ENCODE peak calls at places on chromosome 2, in ten cellular contexts. One of them, this sample, is unnamed.

GRCh38 chr2:237696471-237696870 is 69.1 kb downstream of the LRRFIP1 start:
- DNase-seq in A673: no peak
- DNase-seq in astrocyte of the spinal cord: no peak
- DNase-seq in ovary: peak; percentile 15
- DNase-seq in foreskin fibroblast: no peak
- DNase-seq in fibroblast of villous mesenchyme: no peak
- DNase-seq in transverse colon: no peak
- DNase-seq in endodermal cell: no peak
- DNase-seq in HCT116: no peak
- DNase-seq in heart right ventricle: no peak
- DNase-seq in this sample: no peak

GRCh38 chr2:208064220-208064951 is 39.1 kb upstream of the PLEKHM3 start:
- DNase-seq in A673: no peak
- DNase-seq in astrocyte of the spinal cord: peak; percentile 92
- DNase-seq in ovary: no peak
- DNase-seq in foreskin fibroblast: peak; percentile 79
- DNase-seq in fibroblast of villous mesenchyme: peak; percentile 80
- DNase-seq in transverse colon: no peak
- DNase-seq in endodermal cell: no peak
- DNase-seq in HCT116: no peak
- DNase-seq in heart right ventricle: no peak
- DNase-seq in this sample: no peak

GRCh38 chr2:68931799-68932198 is 20.9 kb downstream of the GKN2 start:
- DNase-seq in A673: peak; percentile 35
- DNase-seq in astrocyte of the spinal cord: no peak
- DNase-seq in ovary: no peak
- DNase-seq in foreskin fibroblast: no peak
- DNase-seq in fibroblast of villous mesenchyme: peak; percentile 73
- DNase-seq in transverse colon: no peak
- DNase-seq in endodermal cell: no peak
- DNase-seq in HCT116: no peak
- DNase-seq in heart right ventricle: no peak
- DNase-seq in this sample: no peak

GRCh38 chr2:54952978-54953456 is 97.2 kb downstream of the RTN4 start:
- DNase-seq in A673: peak; percentile 63
- DNase-seq in astrocyte of the spinal cord: peak; percentile 35
- DNase-seq in ovary: no peak
- DNase-seq in foreskin fibroblast: peak; percentile 35
- DNase-seq in fibroblast of villous mesenchyme: peak; percentile 49
- DNase-seq in transverse colon: no peak
- DNase-seq in endodermal cell: no peak
- DNase-seq in HCT116: no peak
- DNase-seq in heart right ventricle: no peak
- DNase-seq in this sample: no peak

GRCh38 chr2:201699384-201699783 is 940 bp upstream of the MPP4 start:
- DNase-seq in A673: no peak
- DNase-seq in astrocyte of the spinal cord: no peak
- DNase-seq in ovary: no peak
- DNase-seq in foreskin fibroblast: no peak
- DNase-seq in fibroblast of villous mesenchyme: no peak
- DNase-seq in transverse colon: no peak
- DNase-seq in endodermal cell: no peak
- DNase-seq in HCT116: no peak
- DNase-seq in heart right ventricle: no peak
- DNase-seq in this sample: no peak

GRCh38 chr2:16821696-16822095 is 156.1 kb upstream of the CYRIA start:
- DNase-seq in A673: no peak
- DNase-seq in astrocyte of the spinal cord: no peak
- DNase-seq in ovary: no peak
- DNase-seq in foreskin fibroblast: no peak
- DNase-seq in fibroblast of villous mesenchyme: no peak
- DNase-seq in transverse colon: no peak
- DNase-seq in endodermal cell: no peak
- DNase-seq in HCT116: no peak
- DNase-seq in heart right ventricle: no peak
- DNase-seq in this sample: no peak

GRCh38 chr2:36820942-36821605 is 124.6 kb downstream of the VIT start:
- DNase-seq in A673: no peak
- DNase-seq in astrocyte of the spinal cord: no peak
- DNase-seq in ovary: no peak
- DNase-seq in foreskin fibroblast: no peak
- DNase-seq in fibroblast of villous mesenchyme: no peak
- DNase-seq in transverse colon: peak; percentile 56
- DNase-seq in endodermal cell: no peak
- DNase-seq in HCT116: no peak
- DNase-seq in heart right ventricle: no peak
- DNase-seq in this sample: no peak

GRCh38 chr2:51960846-51961335 is 929.0 kb upstream of the NRXN1 start:
- DNase-seq in A673: no peak
- DNase-seq in astrocyte of the spinal cord: no peak
- DNase-seq in ovary: no peak
- DNase-seq in foreskin fibroblast: no peak
- DNase-seq in fibroblast of villous mesenchyme: no peak
- DNase-seq in transverse colon: no peak
- DNase-seq in endodermal cell: no peak
- DNase-seq in HCT116: no peak
- DNase-seq in heart right ventricle: no peak
- DNase-seq in this sample: no peak

GRCh38 chr2:139142252-139142651 is 362.1 kb upstream of the NXPH2 start:
- DNase-seq in A673: peak; percentile 62
- DNase-seq in astrocyte of the spinal cord: peak; percentile 38
- DNase-seq in ovary: no peak
- DNase-seq in foreskin fibroblast: peak; percentile 9
- DNase-seq in fibroblast of villous mesenchyme: peak; percentile 9
- DNase-seq in transverse colon: no peak
- DNase-seq in endodermal cell: peak; percentile 47
- DNase-seq in HCT116: peak; percentile 3
- DNase-seq in heart right ventricle: no peak
- DNase-seq in this sample: no peak

GRCh38 chr2:98487806-98488189 is 43.1 kb downstream of the INPP4A start:
- DNase-seq in A673: peak; percentile 52
- DNase-seq in astrocyte of the spinal cord: peak; percentile 12
- DNase-seq in ovary: no peak
- DNase-seq in foreskin fibroblast: no peak
- DNase-seq in fibroblast of villous mesenchyme: no peak
- DNase-seq in transverse colon: peak; percentile 56
- DNase-seq in endodermal cell: no peak
- DNase-seq in HCT116: peak; percentile 39
- DNase-seq in heart right ventricle: no peak
- DNase-seq in this sample: no peak

GRCh38 chr2:127101756-127102463 is 5.0 kb downstream of the BIN1 start:
- DNase-seq in A673: no peak
- DNase-seq in astrocyte of the spinal cord: no peak
- DNase-seq in ovary: no peak
- DNase-seq in foreskin fibroblast: no peak
- DNase-seq in fibroblast of villous mesenchyme: no peak
- DNase-seq in transverse colon: no peak
- DNase-seq in endodermal cell: no peak
- DNase-seq in HCT116: no peak
- DNase-seq in heart right ventricle: no peak
- DNase-seq in this sample: no peak

GRCh38 chr2:120719471-120719870 is 16.2 kb upstream of the GLI2 start:
- DNase-seq in A673: no peak
- DNase-seq in astrocyte of the spinal cord: no peak
- DNase-seq in ovary: peak; percentile 8
- DNase-seq in foreskin fibroblast: no peak
- DNase-seq in fibroblast of villous mesenchyme: no peak
- DNase-seq in transverse colon: no peak
- DNase-seq in endodermal cell: peak; percentile 28
- DNase-seq in HCT116: no peak
- DNase-seq in heart right ventricle: no peak
- DNase-seq in this sample: no peak

GRCh38 chr2:55807900-55808299 is 114.3 kb upstream of the PNPT1 start:
- DNase-seq in A673: no peak
- DNase-seq in astrocyte of the spinal cord: no peak
- DNase-seq in ovary: no peak
- DNase-seq in foreskin fibroblast: no peak
- DNase-seq in fibroblast of villous mesenchyme: no peak
- DNase-seq in transverse colon: no peak
- DNase-seq in endodermal cell: no peak
- DNase-seq in HCT116: no peak
- DNase-seq in heart right ventricle: no peak
- DNase-seq in this sample: no peak

GRCh38 chr2:54603357-54603756 is 120.1 kb upstream of the EML6 start:
- DNase-seq in A673: no peak
- DNase-seq in astrocyte of the spinal cord: no peak
- DNase-seq in ovary: no peak
- DNase-seq in foreskin fibroblast: no peak
- DNase-seq in fibroblast of villous mesenchyme: no peak
- DNase-seq in transverse colon: no peak
- DNase-seq in endodermal cell: no peak
- DNase-seq in HCT116: no peak
- DNase-seq in heart right ventricle: no peak
- DNase-seq in this sample: no peak

GRCh38 chr2:182949052-182949451 is 82.6 kb upstream of the FRZB start:
- DNase-seq in A673: no peak
- DNase-seq in astrocyte of the spinal cord: no peak
- DNase-seq in ovary: no peak
- DNase-seq in foreskin fibroblast: no peak
- DNase-seq in fibroblast of villous mesenchyme: no peak
- DNase-seq in transverse colon: no peak
- DNase-seq in endodermal cell: no peak
- DNase-seq in HCT116: no peak
- DNase-seq in heart right ventricle: no peak
- DNase-seq in this sample: no peak
- H3K4me3 ChIP-seq in A673: no peak overlapping the region
- H3K4me3 ChIP-seq in astrocyte of the spinal cord: no peak overlapping the region
- H3K4me3 ChIP-seq in ovary: no peak overlapping the region
- H3K4me3 ChIP-seq in foreskin fibroblast: no peak overlapping the region
- H3K4me3 ChIP-seq in fibroblast of villous mesenchyme: no peak overlapping the region
- H3K4me3 ChIP-seq in transverse colon: no peak overlapping the region
- H3K4me3 ChIP-seq in endodermal cell: no peak overlapping the region
- H3K4me3 ChIP-seq in HCT116: no peak overlapping the region
- H3K4me3 ChIP-seq in heart right ventricle: no peak overlapping the region
- H3K4me3 ChIP-seq in this sample: no peak overlapping the region

GRCh38 chr2:190359896-190360376 is 16.5 kb downstream of the INPP1 start:
- DNase-seq in A673: no peak
- DNase-seq in astrocyte of the spinal cord: peak; percentile 79
- DNase-seq in ovary: peak; percentile 40
- DNase-seq in foreskin fibroblast: no peak
- DNase-seq in fibroblast of villous mesenchyme: peak; percentile 79
- DNase-seq in transverse colon: peak; percentile 55
- DNase-seq in endodermal cell: peak; percentile 53
- DNase-seq in HCT116: no peak
- DNase-seq in heart right ventricle: peak; percentile 46
- DNase-seq in this sample: no peak
- H3K4me3 ChIP-seq in A673: no peak overlapping the region
- H3K4me3 ChIP-seq in astrocyte of the spinal cord: peak overlapping the region; percentile 23
- H3K4me3 ChIP-seq in ovary: peak overlapping the region; percentile 18
- H3K4me3 ChIP-seq in foreskin fibroblast: peak overlapping the region; percentile 19
- H3K4me3 ChIP-seq in fibroblast of villous mesenchyme: peak overlapping the region; percentile 35
- H3K4me3 ChIP-seq in transverse colon: peak overlapping the region; percentile 53
- H3K4me3 ChIP-seq in endodermal cell: no peak overlapping the region
- H3K4me3 ChIP-seq in HCT116: no peak overlapping the region
- H3K4me3 ChIP-seq in heart right ventricle: peak overlapping the region; percentile 27
- H3K4me3 ChIP-seq in this sample: no peak overlapping the region

GRCh38 chr2:30334738-30335426 is 103.5 kb downstream of the LBH start:
- DNase-seq in A673: peak; percentile 14
- DNase-seq in astrocyte of the spinal cord: no peak
- DNase-seq in ovary: no peak
- DNase-seq in foreskin fibroblast: no peak
- DNase-seq in fibroblast of villous mesenchyme: no peak
- DNase-seq in transverse colon: no peak
- DNase-seq in endodermal cell: peak; percentile 66
- DNase-seq in HCT116: no peak
- DNase-seq in heart right ventricle: no peak
- DNase-seq in this sample: no peak
- H3K4me3 ChIP-seq in A673: no peak overlapping the region
- H3K4me3 ChIP-seq in astrocyte of the spinal cord: no peak overlapping the region
- H3K4me3 ChIP-seq in ovary: no peak overlapping the region
- H3K4me3 ChIP-seq in foreskin fibroblast: no peak overlapping the region
- H3K4me3 ChIP-seq in fibroblast of villous mesenchyme: no peak overlapping the region
- H3K4me3 ChIP-seq in transverse colon: no peak overlapping the region
- H3K4me3 ChIP-seq in endodermal cell: peak overlapping the region; percentile 44
- H3K4me3 ChIP-seq in HCT116: no peak overlapping the region
- H3K4me3 ChIP-seq in heart right ventricle: no peak overlapping the region
- H3K4me3 ChIP-seq in this sample: no peak overlapping the region

GRCh38 chr2:146623771-146624170 is 1221.1 kb upstream of the ACVR2A start:
- DNase-seq in A673: no peak
- DNase-seq in astrocyte of the spinal cord: peak; percentile 65
- DNase-seq in ovary: no peak
- DNase-seq in foreskin fibroblast: no peak
- DNase-seq in fibroblast of villous mesenchyme: peak; percentile 45
- DNase-seq in transverse colon: no peak
- DNase-seq in endodermal cell: no peak
- DNase-seq in HCT116: no peak
- DNase-seq in heart right ventricle: no peak
- DNase-seq in this sample: no peak
- H3K4me3 ChIP-seq in A673: no peak overlapping the region
- H3K4me3 ChIP-seq in astrocyte of the spinal cord: no peak overlapping the region
- H3K4me3 ChIP-seq in ovary: no peak overlapping the region
- H3K4me3 ChIP-seq in foreskin fibroblast: no peak overlapping the region
- H3K4me3 ChIP-seq in fibroblast of villous mesenchyme: no peak overlapping the region
- H3K4me3 ChIP-seq in transverse colon: no peak overlapping the region
- H3K4me3 ChIP-seq in endodermal cell: no peak overlapping the region
- H3K4me3 ChIP-seq in HCT116: no peak overlapping the region
- H3K4me3 ChIP-seq in heart right ventricle: no peak overlapping the region
- H3K4me3 ChIP-seq in this sample: no peak overlapping the region

GRCh38 chr2:40450066-40450841 is 1.6 kb downstream of the SLC8A1 start:
- DNase-seq in A673: no peak
- DNase-seq in astrocyte of the spinal cord: peak; percentile 78
- DNase-seq in ovary: no peak
- DNase-seq in foreskin fibroblast: no peak
- DNase-seq in fibroblast of villous mesenchyme: peak; percentile 45
- DNase-seq in transverse colon: no peak
- DNase-seq in endodermal cell: no peak
- DNase-seq in HCT116: no peak
- DNase-seq in heart right ventricle: peak; percentile 29
- DNase-seq in this sample: no peak
- H3K4me3 ChIP-seq in A673: no peak overlapping the region
- H3K4me3 ChIP-seq in astrocyte of the spinal cord: peak overlapping the region; percentile 82
- H3K4me3 ChIP-seq in ovary: peak overlapping the region; percentile 59
- H3K4me3 ChIP-seq in foreskin fibroblast: peak overlapping the region; percentile 89
- H3K4me3 ChIP-seq in fibroblast of villous mesenchyme: peak overlapping the region; percentile 70
- H3K4me3 ChIP-seq in transverse colon: peak overlapping the region; percentile 49
- H3K4me3 ChIP-seq in endodermal cell: peak overlapping the region; percentile 85
- H3K4me3 ChIP-seq in HCT116: no peak overlapping the region
- H3K4me3 ChIP-seq in heart right ventricle: peak overlapping the region; percentile 52
- H3K4me3 ChIP-seq in this sample: peak overlapping the region; percentile 8

This sample was measured in lung.